ENCODE peak calls at places on chromosomes 13 and 19, in four cellular contexts. R is HepG2, V is WTC11, A is K562. T is an unnamed sample.

GRCh38 chr13:43905435-43906031 is 25.8 kb downstream of the LACC1 start:
- DNase-seq in R (peak; percentile 55), V (no peak), A (peak; percentile 22), T (no peak)

GRCh38 chr19:29029271-29029670 is 183.7 kb downstream of the UQCRFS1 start:
- DNase-seq in R (no peak), V (peak; percentile 23), A (no peak), T (no peak)

GRCh38 chr13:49444517-49445395 is 682 bp downstream of the SETDB2 start:
- DNase-seq in R (peak; percentile 31), V (no peak), A (peak; percentile 9), T (peak; percentile 46)

GRCh38 chr13:64640002-64640401 is 2590.1 kb downstream of the PCDH9 start:
- DNase-seq in R (no peak), V (no peak), A (no peak), T (no peak)

GRCh38 chr13:106205871-106206270 is 329.6 kb downstream of the EFNB2 start:
- DNase-seq in R (no peak), V (no peak), A (no peak), T (no peak)

GRCh38 chr13:40313269-40314200 is 352.9 kb downstream of the FOXO1 start:
- DNase-seq in R (peak; percentile 77), V (no peak), A (no peak), T (no peak)

GRCh38 chr13:99386495-99386894 is 79.3 kb upstream of the GPR183 start:
- DNase-seq in R (no peak), V (no peak), A (no peak), T (no peak)

GRCh38 chr13:100392709-100393630 is 195.6 kb downstream of the GGACT start:
- DNase-seq in R (peak; percentile 91), V (no peak), A (peak; percentile 79), T (peak; percentile 19)

GRCh38 chr13:96025283-96025682 is 27.9 kb downstream of the UGGT2 start:
- DNase-seq in R (no peak), V (no peak), A (no peak), T (no peak)

GRCh38 chr13:62879071-62879470 is 1463.4 kb upstream of the PCDH20 start:
- DNase-seq in R (no peak), V (no peak), A (no peak), T (no peak)

GRCh38 chr19:10776900-10777650 is 58.9 kb downstream of the TMED1 start:
- DNase-seq in R (no peak), V (no peak), A (no peak), T (no peak)

GRCh38 chr13:21541980-21542379 is 62.0 kb downstream of the MICU2 start:
- DNase-seq in R (no peak), V (no peak), A (no peak), T (no peak)

GRCh38 chr13:110306340-110306959 is 507 bp downstream of the COL4A1 start:
- DNase-seq in R (no peak), V (peak; percentile 51), A (no peak), T (no peak)

GRCh38 chr13:98778749-98779148 is 26.3 kb upstream of the SLC15A1 start:
- DNase-seq in R (no peak), V (no peak), A (no peak), T (no peak)

GRCh38 chr19:13597625-13598024 is 91.3 kb upstream of the CACNA1A start:
- DNase-seq in R (peak; percentile 35), V (peak; percentile 56), A (peak; percentile 75), T (peak; percentile 25)

GRCh38 chr13:40781717-40782116 is 7.7 kb upstream of the SLC25A15 start:
- DNase-seq in R (no peak), V (no peak), A (no peak), T (no peak)

GRCh38 chr13:73872397-73872796 is 261.8 kb downstream of the KLF12 start:
- DNase-seq in R (no peak), V (no peak), A (no peak), T (no peak)

GRCh38 chr19:50836543-50837195 is 3.3 kb upstream of the KLK15 start:
- DNase-seq in R (no peak), V (peak; percentile 41), A (no peak), T (no peak)

GRCh38 chr13:104571890-104572229 is 1505.6 kb upstream of the SLC10A2 start:
- DNase-seq in R (no peak), V (no peak), A (no peak), T (no peak)
- TF ChIP-seq CBFB in R (no peak), V (no peak), A (no peak), T (no peak)

GRCh38 chr13:35914662-35915061 is 216.5 kb downstream of the DCLK1 start:
- DNase-seq in R (no peak), V (no peak), A (no peak), T (no peak)

GRCh38 chr13:35916186-35916585 is 215.0 kb downstream of the DCLK1 start:
- DNase-seq in R (no peak), V (no peak), A (no peak), T (no peak)

GRCh38 chr13:35917942-35918645 is 213.1 kb downstream of the DCLK1 start:
- DNase-seq in R (no peak), V (no peak), A (no peak), T (no peak)

GRCh38 chr13:35920816-35921215 is 210.4 kb downstream of the DCLK1 start:
- DNase-seq in R (no peak), V (no peak), A (no peak), T (no peak)

GRCh38 chr13:35917252-35917941 is 213.8 kb downstream of the DCLK1 start:
- DNase-seq in R (no peak), V (no peak), A (no peak), T (no peak)
- TF ChIP-seq CBFB in R (no peak), V (no peak), A (no peak), T (no peak)

GRCh38 chr13:67377919-67378318 is 147.8 kb upstream of the PCDH9 start:
- DNase-seq in R (no peak), V (no peak), A (no peak), T (no peak)
- TF ChIP-seq CBFB in R (no peak), V (no peak), A (no peak), T (no peak)

GRCh38 chr13:87680298-87680697 is 9.1 kb downstream of the SLITRK5 start:
- DNase-seq in R (no peak), V (no peak), A (no peak), T (no peak)

DNA sequence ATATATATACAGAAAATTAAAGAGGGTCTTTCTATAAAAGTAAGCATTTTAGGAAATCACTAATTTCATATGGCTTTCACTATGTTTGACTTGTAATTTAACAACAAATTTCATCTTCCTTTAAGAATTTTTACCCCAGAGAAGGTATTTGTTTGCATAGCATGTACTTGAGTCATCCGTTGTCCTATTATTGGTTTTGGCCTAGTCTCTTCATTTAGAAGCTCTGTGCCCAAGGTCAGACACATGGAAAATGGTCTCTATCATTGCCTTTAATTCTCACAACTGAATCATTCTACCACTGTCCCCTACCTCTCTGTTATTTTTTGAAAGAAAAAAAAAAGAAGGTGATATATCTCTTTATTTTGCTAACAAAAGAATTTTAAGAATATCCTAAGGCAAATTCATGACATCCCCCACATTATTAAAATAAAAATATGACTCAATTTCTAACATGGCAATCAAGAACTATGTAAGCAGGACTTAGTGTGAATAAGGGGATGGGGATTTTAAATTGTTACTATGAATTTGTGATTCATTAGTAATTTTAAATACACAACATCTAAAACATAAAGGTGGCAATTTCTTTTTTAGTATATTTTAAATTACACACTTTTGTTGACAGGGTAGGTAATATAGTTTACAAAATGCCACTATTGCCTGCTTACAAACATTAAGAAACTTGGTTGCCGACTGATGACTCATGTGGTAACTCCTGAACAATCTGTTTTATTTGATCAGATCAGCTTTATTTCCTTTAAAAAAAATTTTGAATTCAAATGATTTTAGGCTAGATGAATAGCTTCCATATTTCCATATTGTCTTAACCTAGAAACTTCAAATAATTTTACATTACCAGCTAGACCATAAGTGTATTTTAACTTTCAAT is 13.9 kb downstream of the SLITRK5 start:
- DNase-seq in R (no peak), V (no peak), A (no peak), T (no peak)
- TF ChIP-seq CBFB in R (no peak), V (no peak), A (no peak), T (no peak)

DNA sequence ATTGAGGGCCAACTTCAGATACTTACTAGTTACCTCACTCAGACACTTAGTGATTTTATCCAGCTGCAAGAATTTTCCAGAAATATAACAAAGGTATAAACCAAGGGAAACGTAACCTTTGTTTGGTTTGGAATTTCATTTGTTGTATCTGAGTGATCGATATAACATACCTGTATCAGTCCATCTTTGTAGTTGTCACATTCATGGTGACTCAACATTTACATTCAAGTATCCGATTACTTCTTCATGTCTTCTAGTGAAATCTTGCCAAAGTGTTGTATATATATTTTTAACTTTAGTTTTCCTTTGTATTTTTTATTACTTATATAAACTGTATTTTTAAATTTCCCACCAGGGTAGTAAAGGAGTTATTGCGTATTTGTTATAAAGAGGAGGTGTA is 16.9 kb upstream of the MYCBP2 start:
- DNase-seq in R (no peak), V (no peak), A (no peak), T (no peak)
- TF ChIP-seq CBFB in R (no peak), V (no peak), A (no peak), T (no peak)

GRCh38 chr19:44141191-44142013 is at the start of gene ZNF234:
- DNase-seq in R (peak; percentile 73), V (peak; percentile 68), A (peak; percentile 59), T (peak; percentile 40)

DNA sequence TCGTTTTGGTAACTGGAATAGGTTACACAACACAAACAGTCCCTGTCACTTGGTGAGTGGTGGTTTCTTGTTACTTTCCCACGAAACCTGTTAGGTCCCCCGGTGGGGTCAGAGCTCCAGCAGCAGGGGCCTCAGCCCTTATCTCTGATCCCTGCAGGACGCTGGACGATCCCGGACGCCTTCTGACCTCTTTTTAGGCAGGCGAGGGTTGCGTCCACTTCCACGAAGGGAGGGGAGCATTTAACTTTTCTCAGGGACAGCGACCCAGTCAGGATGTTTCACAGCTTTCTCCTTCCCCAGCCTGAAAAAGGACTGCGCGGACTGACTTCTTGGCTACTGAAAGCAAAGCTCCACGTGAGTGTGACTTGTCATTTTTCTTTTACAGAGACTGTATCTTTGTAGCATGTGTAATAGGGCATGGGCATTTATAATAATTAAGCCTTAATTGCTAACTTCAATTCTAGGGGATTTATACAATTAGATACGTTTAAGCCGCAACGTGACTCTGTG is 715 bp downstream of the ZNF234 start:
- DNase-seq in R (peak; percentile 2), V (no peak), A (peak; percentile 14), T (no peak)
- TF ChIP-seq CBFB in R (no peak), V (no peak), A (no peak), T (no peak)

GRCh38 chr19:41265376-41266153 is 1.4 kb downstream of the HNRNPUL1 start:
- DNase-seq in R (peak; percentile 56), V (no peak), A (peak; percentile 22), T (no peak)
- TF ChIP-seq CBFB in R (no peak), V (no peak), A (no peak), T (no peak)

DNA sequence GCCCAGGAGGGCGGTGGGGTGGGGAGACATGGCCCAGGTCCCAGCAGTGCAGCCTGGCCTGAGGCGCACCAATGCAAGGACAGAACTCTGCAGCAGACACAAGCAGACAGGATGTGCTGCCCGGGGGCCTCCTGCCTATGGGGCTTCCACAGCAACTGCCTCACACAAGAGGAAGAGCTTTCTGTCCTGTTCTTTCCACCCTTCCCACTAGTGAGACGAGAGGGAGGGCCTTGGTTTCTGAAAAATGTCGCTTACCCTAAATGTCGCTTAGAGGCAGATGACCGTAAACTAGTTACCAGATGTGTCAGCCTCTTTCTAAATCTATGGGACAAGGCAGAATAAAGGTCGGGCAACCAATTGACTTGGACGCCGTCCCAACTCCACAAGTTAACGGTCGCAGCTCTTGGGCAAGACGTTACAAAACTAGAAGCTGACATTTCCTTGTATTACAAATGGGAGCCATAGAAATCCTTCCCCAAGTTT is at the start of gene LAIR1:
- DNase-seq in R (no peak), V (no peak), A (no peak), T (no peak)
- TF ChIP-seq CBFB in R (no peak), V (no peak), A (no peak), T (no peak)